ENCODE peak calls at places on chromosomes 13 and 19, in nine cellular contexts. M, Y, C, H, S, N, G, D and I are unnamed samples.

GRCh38 chr13:83340170-83340569 is 542.1 kb downstream of the SLITRK1 start:
- DNase-seq in M (no peak), Y (no peak), C (no peak), H (no peak), S (no peak), N (no peak), G (no peak), D (no peak), I (no peak)

GRCh38 chr19:47719047-47719885 is 6.0 kb downstream of the EHD2 start:
- DNase-seq in M (peak; percentile 99), Y (no peak), C (no peak), H (peak; percentile 92), S (peak; percentile 58), N (peak; percentile 99), G (no peak), D (no peak), I (peak; percentile 97)

GRCh38 chr13:25732146-25732865 is 319.5 kb downstream of the SHISA2 start:
- DNase-seq in M (no peak), Y (no peak), C (no peak), H (no peak), S (no peak), N (peak; percentile 2), G (no peak), D (no peak), I (no peak)

GRCh38 chr19:42121666-42122069 is 10.6 kb downstream of the POU2F2 start:
- DNase-seq in M (peak; percentile 65), Y (no peak), C (no peak), H (peak; percentile 43), S (peak; percentile 11), N (peak; percentile 88), G (peak; percentile 68), D (no peak), I (no peak)

GRCh38 chr19:16442386-16443276 is 29.1 kb downstream of the EPS15L1 start:
- DNase-seq in M (no peak), Y (peak; percentile 40), C (no peak), H (peak; percentile 57), S (no peak), N (no peak), G (no peak), D (peak; percentile 35), I (no peak)

GRCh38 chr19:6723108-6723618 is 2.7 kb upstream of the C3 start:
- DNase-seq in M (no peak), Y (no peak), C (no peak), H (peak; percentile 75), S (no peak), N (peak; percentile 10), G (no peak), D (no peak), I (no peak)

GRCh38 chr13:27338207-27338606 is 67.6 kb downstream of the RASL11A start:
- DNase-seq in M (no peak), Y (no peak), C (no peak), H (no peak), S (no peak), N (no peak), G (no peak), D (no peak), I (no peak)

GRCh38 chr13:75368167-75368566 is 113.8 kb downstream of the TBC1D4 start:
- DNase-seq in M (no peak), Y (no peak), C (no peak), H (peak; percentile 26), S (no peak), N (peak; percentile 92), G (no peak), D (no peak), I (no peak)

GRCh38 chr19:12703056-12703455 is 6.6 kb upstream of the FBXW9 start:
- DNase-seq in M (no peak), Y (peak; percentile 83), C (peak; percentile 93), H (no peak), S (no peak), N (peak; percentile 43), G (no peak), D (peak; percentile 20), I (no peak)

GRCh38 chr19:2475018-2475701 is 767 bp upstream of the GADD45B start:
- DNase-seq in M (no peak), Y (peak; percentile 75), C (no peak), H (peak; percentile 70), S (no peak), N (peak; percentile 48), G (peak; percentile 42), D (no peak), I (peak; percentile 85)

GRCh38 chr19:21848706-21849105 is 12.7 kb upstream of the ZNF43 start:
- DNase-seq in M (no peak), Y (no peak), C (no peak), H (no peak), S (no peak), N (peak; percentile 31), G (no peak), D (no peak), I (no peak)

GRCh38 chr13:30685987-30686386 is 49.4 kb upstream of the ALOX5AP start:
- DNase-seq in M (no peak), Y (no peak), C (no peak), H (no peak), S (no peak), N (no peak), G (no peak), D (no peak), I (no peak)

GRCh38 chr13:103335226-103335625 is 269.0 kb upstream of the SLC10A2 start:
- DNase-seq in M (no peak), Y (no peak), C (no peak), H (no peak), S (no peak), N (no peak), G (no peak), D (no peak), I (no peak)